ENCODE peak calls at places on chromosomes 12 and 14, in five cellular contexts. N is SK-N-SH, S is GM12878, E is H1, Y is HepG2. R is an unnamed sample.

GRCh38 chr12:5375547-5376295 is 56.2 kb upstream of the NTF3 start:
- DNase-seq in N (no peak), S (no peak), E (no peak), Y (no peak), R (no peak)

GRCh38 chr14:68322970-68323620 is 469.8 kb downstream of the ZFP36L1 start:
- DNase-seq in N (no peak), S (no peak), E (no peak), Y (peak), R (no peak)

GRCh38 chr14:70822706-70823185 is 13.4 kb upstream of the MAP3K9 start:
- DNase-seq in N (peak), S (no peak), E (peak), Y (no peak), R (peak)

GRCh38 chr12:45613306-45613705 is 116.2 kb upstream of the ARID2 start:
- DNase-seq in N (no peak), S (no peak), E (no peak), Y (no peak), R (no peak)

GRCh38 chr12:123790901-123791486 is 28.9 kb downstream of the DNAH10 start:
- DNase-seq in N (no peak), S (no peak), E (no peak), Y (no peak), R (no peak)

GRCh38 chr12:53751336-53752191 is at the start of gene CISTR:
- DNase-seq in N (peak), S (no peak), E (no peak), Y (no peak), R (no peak)

GRCh38 chr14:99516156-99517045 is 35.2 kb downstream of the CCNK start:
- DNase-seq in N (peak), S (no peak), E (no peak), Y (no peak), R (no peak)

GRCh38 chr14:47917344-47917954 is 242.0 kb upstream of the MDGA2 start:
- DNase-seq in N (no peak), S (no peak), E (peak), Y (peak), R (peak)

DNA sequence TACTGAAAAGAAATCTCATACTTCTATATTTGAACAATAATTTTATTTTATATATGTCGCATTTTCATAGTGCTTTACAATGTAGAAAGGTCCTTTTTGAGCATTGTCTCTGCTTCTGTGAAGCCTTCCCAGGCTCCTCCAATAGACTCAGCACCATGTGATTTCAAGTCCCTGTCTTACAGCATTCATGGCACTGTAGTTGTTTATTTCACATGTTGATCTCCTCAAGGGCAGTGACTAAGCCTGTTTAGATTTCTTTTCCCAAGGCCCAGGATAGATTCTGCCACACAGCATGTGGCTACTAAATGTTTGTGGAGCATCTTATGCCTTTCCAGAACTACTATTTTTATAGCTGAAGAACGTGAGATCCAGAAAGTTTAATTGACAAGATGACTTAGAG is 391.7 kb downstream of the TMEM117 start:
- DNase-seq in N (no peak), S (no peak), E (no peak), Y (no peak), R (no peak)
- TF ChIP-seq JUND in N (no peak), S (no peak), E (no peak), Y (no peak), R (no peak)

DNA sequence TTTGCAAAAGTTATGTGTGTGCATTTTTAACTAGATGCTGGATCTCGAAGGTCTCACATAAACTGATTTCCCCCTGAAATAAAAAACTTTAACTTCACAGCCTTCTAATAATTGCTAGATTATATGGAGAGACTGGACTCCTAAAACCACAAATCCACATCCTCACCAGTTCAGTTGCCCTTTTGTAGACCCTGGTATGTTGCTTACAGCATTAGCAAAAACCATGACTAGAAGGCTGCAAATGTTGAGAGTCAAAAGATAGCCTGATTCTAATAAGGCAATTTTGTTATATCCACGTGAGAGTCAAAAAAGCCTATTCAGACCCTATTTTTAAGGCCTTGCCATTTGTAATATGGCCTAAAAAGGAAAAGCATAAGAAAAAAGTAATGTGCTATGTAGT is 37.4 kb downstream of the RASSF8 start:
- DNase-seq in N (no peak), S (no peak), E (no peak), Y (no peak), R (no peak)
- TF ChIP-seq JUND in N (no peak), S (no peak), E (no peak), Y (no peak), R (no peak)

GRCh38 chr12:132720606-132721005 is 10.0 kb downstream of the PGAM5 start:
- DNase-seq in N (no peak), S (no peak), E (no peak), Y (no peak), R (no peak)

GRCh38 chr12:132726386-132726785 is 15.7 kb downstream of the PGAM5 start:
- DNase-seq in N (no peak), S (no peak), E (no peak), Y (no peak), R (no peak)

GRCh38 chr12:132723764-132724140 is 13.1 kb downstream of the PGAM5 start:
- DNase-seq in N (no peak), S (no peak), E (no peak), Y (no peak), R (no peak)

GRCh38 chr12:132724506-132725220 is 14.0 kb downstream of the PGAM5 start:
- DNase-seq in N (no peak), S (no peak), E (no peak), Y (no peak), R (no peak)

DNA sequence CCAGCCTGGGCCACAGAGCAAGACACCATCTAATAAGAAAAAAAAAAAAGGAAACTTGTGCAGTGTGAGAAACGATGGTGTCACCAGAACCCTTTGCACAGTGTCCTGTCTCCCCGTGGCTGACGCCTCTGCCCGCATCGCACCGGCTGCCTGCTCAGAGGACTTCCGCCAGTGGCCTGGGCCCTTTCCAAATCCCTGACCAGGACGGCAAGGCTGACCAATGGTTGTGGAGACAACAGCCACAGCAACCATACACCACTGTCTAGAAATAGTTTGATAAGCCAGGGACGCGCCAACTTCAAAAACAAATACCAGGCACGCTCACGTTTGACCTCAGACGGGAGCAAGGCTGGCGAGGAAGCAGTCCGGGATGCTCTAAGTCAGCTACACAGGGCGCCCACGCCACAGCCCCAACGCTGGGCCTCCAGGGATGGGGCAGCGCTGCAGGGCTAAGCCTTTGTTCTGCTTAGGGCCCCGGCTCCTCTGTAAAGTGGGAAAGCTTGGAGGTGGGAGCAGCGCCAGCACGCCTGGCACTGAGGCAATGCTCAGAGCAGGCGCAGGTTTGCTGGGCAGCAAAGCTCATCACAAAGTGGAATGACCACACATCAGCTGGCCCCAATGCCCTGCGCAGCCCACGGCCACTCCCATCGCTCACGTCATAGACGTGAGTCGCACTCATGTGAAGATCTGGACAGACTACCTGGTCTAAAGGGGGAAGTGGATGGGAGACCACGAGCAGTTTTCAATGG is 12.5 kb downstream of the PGAM5 start:
- DNase-seq in N (no peak), S (no peak), E (no peak), Y (no peak), R (no peak)
- TF ChIP-seq JUND in N (no peak), S (no peak), E (no peak), Y (no peak), R (no peak)

GRCh38 chr12:82486524-82487235 is 128.4 kb downstream of the METTL25 start:
- DNase-seq in N (no peak), S (no peak), E (no peak), Y (no peak), R (no peak)

GRCh38 chr12:82479511-82479910 is 121.2 kb downstream of the METTL25 start:
- DNase-seq in N (no peak), S (no peak), E (no peak), Y (no peak), R (peak)

DNA sequence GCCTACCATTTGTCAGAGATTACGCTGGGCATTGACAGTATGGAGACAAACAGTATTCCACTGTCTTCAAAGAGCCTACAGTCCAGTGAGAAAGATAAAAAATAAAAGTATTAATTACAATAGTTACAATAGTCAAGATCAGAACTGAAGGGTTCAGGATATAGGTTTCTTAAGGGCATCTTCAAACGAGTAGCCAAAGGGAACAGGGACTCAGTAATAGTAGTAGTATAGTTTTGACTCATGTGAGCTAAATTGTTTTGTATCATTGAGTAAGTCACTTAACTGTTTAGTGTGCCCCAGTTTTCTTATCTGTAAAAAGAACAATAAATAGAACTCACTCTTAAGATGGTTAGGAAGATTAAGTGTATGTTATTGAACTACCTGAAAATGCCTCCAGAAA is 123.6 kb downstream of the METTL25 start:
- DNase-seq in N (no peak), S (no peak), E (no peak), Y (no peak), R (no peak)
- TF ChIP-seq JUND in N (no peak), S (no peak), E (no peak), Y (no peak), R (no peak)

GRCh38 chr14:34050606-34051005 is 99.7 kb upstream of the EGLN3 start:
- DNase-seq in N (no peak), S (no peak), E (no peak), Y (no peak), R (no peak)
- TF ChIP-seq JUND in N (no peak), S (no peak), E (no peak), Y (no peak), R (no peak)

DNA sequence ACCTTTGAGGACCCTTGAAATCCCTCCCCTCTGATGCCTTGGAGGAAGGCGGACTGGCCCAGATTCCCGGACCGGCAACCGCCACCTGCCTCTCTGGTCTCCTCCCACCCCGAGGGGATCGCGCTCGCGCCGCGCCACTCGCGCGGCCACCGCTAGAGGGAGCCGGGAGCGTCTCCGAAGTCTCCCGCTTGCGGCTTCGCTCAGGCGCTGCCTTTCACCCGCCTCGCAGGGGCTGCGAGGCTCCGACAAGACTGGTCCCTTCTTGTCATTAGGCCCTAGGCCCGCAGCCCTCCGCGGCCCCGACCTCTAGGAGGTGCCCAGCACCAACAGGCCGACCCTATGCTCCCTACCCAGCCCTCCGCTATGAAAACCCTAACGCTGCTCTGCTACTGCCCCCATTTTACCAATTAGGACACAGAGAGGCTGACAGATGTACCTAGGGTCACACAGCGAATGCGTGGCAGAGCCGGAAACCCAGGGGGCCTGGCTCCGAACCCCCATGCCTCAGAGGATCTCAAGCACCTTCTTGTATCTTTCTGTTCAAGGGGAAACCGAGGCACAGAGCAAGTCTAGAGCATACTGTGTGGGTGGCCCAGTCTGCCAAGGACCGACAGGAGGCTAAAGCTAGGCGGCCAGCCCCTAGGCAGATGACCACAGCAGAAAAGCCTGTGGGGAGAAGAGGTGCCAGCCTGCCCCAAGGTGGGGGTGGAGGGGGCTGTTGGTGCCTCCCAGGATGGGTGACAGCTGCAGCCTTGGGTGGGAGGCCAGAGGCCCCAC is 21.4 kb upstream of the VSX2 start:
- DNase-seq in N (peak), S (no peak), E (peak), Y (peak), R (peak)
- TF ChIP-seq JUND in N (no peak), S (no peak), E (no peak), Y (no peak), R (no peak)

DNA sequence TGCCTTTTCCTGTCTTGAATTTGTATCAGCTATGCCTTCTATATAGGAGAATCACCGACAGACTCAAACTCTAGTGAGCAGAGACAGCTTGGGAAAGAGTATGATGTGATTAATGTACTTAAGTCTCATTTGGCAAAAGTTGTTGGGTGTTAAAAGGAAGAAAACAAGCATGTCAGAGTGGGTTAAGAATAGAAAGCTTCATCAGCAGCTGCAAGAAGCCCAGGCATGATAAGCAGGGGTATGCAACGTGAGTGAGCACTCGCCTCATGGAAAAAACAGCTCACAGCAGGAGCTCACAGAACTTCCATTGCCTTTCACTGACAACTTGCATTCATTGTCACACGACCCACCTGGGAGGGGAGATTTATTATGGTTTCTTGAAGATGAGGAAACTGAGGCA is 35.9 kb upstream of the WNK1 start:
- DNase-seq in N (no peak), S (no peak), E (no peak), Y (no peak), R (no peak)
- TF ChIP-seq JUND in N (no peak), S (no peak), E (no peak), Y (no peak), R (no peak)

DNA sequence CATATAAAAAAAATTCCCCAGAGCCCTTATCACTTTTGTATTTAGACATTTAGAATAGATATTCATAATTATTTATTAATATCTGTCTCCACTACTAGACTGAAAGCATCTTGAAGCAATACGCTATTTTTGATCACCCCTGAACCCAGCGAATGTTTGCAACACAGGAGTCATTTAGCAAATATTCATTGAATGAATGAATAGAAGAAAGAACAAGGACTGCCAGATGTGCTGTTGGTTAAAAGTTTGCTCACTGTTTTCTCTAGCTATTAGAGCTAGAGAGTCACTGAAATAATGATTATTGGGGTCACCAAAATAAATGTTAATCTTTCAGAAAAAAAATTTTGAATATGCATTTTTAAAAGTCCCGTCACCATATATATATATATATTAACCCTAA is 174.3 kb downstream of the ACSS3 start:
- DNase-seq in N (no peak), S (no peak), E (no peak), Y (no peak), R (no peak)
- TF ChIP-seq JUND in N (no peak), S (no peak), E (no peak), Y (no peak), R (no peak)